ENCODE peak calls at places on chromosome 11, in seven cellular contexts. N is activated naive CD4-positive, alpha-beta T cell treated with anti-CD3 and anti-CD28 coated beads for 36 hours; E is anterior cingulate cortex; J is nucleus accumbens; S is T follicular helper cell; G is T47D; L is foreskin fibroblast. R is an unnamed sample.

GRCh38 chr11:17724020-17724908 is 4.9 kb downstream of the MYOD1 start:
- DNase-seq in N (no peak), S (no peak), J (no peak), L (no peak), G (no peak), E (no peak), R (no peak)

GRCh38 chr11:120239713-120240640 is at the start of gene POU2F3:
- DNase-seq in S (no peak), L (no peak), G (peak; percentile 80), E (no peak), N (peak; percentile 30), J (no peak), R (no peak)

GRCh38 chr11:73334244-73335203 is 26.4 kb downstream of the ARHGEF17 start:
- DNase-seq in L (peak; percentile 85), E (no peak), N (no peak), G (no peak), J (no peak), S (no peak), R (no peak)

GRCh38 chr11:8503872-8504491 is 90.0 kb downstream of the STK33 start:
- DNase-seq in J (no peak), N (no peak), L (no peak), S (no peak), E (no peak), G (no peak), R (no peak)

GRCh38 chr11:12175694-12176241 is 65.4 kb downstream of the MICAL2 start:
- DNase-seq in L (peak; percentile 89), E (no peak), G (no peak), S (no peak), J (no peak), N (peak; percentile 55), R (no peak)

GRCh38 chr11:76077575-76078150 is 128.6 kb downstream of the WNT11 start:
- DNase-seq in N (no peak), G (no peak), J (no peak), E (no peak), L (no peak), S (no peak), R (no peak)

GRCh38 chr11:7467652-7468051 is 17.7 kb upstream of the OLFML1 start:
- DNase-seq in G (no peak), J (no peak), S (no peak), L (peak; percentile 56), E (no peak), N (peak; percentile 20), R (no peak)

GRCh38 chr11:117519590-117519989 is 191.9 kb downstream of the CEP164 start:
- DNase-seq in G (no peak), J (no peak), S (no peak), L (no peak), E (no peak), N (no peak), R (no peak)

GRCh38 chr11:87260811-87261210 is 223.1 kb downstream of the TMEM135 start:
- DNase-seq in G (no peak), S (no peak), J (no peak), E (no peak), L (no peak), N (no peak), R (no peak)

GRCh38 chr11:63573881-63574855 is 11.0 kb upstream of the PLAAT2 start:
- DNase-seq in N (peak; percentile 56), L (peak; percentile 47), S (no peak), G (no peak), E (no peak), J (peak; percentile 25), R (no peak)

GRCh38 chr11:133656100-133656635 is 123.9 kb upstream of the OPCML start:
- DNase-seq in G (no peak), J (no peak), S (no peak), L (no peak), N (no peak), E (no peak), R (no peak)

GRCh38 chr11:128244896-128245295 is 342.5 kb downstream of the ETS1 start:
- DNase-seq in S (no peak), L (peak; percentile 50), N (no peak), J (no peak), E (no peak), G (no peak), R (no peak)

GRCh38 chr11:18731949-18732821 is 6.2 kb upstream of the IGSF22 start:
- DNase-seq in G (peak; percentile 61), J (peak; percentile 40), E (peak; percentile 26), N (peak; percentile 79), S (peak; percentile 49), L (peak; percentile 21), R (no peak)

GRCh38 chr11:32447252-32447651 is 11.9 kb upstream of the WT1 start:
- DNase-seq in G (no peak), E (no peak), L (no peak), S (no peak), N (no peak), J (no peak), R (no peak)

GRCh38 chr11:103851166-103851651 is 185.2 kb upstream of the DDI1 start:
- DNase-seq in S (no peak), E (no peak), N (no peak), G (no peak), L (no peak), J (no peak), R (no peak)

R was measured in GM06990.